ENCODE peak calls at places on chromosome 4, in eight cellular contexts. X is erythroblast; R is putamen; C is mucosa of descending colon; G is stimulated activated CD4-positive, alpha-beta T cell treated with anti-CD3 and anti-CD28 coated beads, Interleukin-15, amount 100 ng/mL, for 1 hour; S is HS-5; K is substantia nigra; D is pons. W is an unnamed sample.

GRCh38 chr4:12265554-12265953 is 836.9 kb upstream of the HS3ST1 start:
- DNase-seq in X (no peak), R (no peak), C (no peak), G (no peak), S (no peak), K (no peak), D (no peak), W (no peak)

GRCh38 chr4:26356067-26356466 is 35.3 kb downstream of the RBPJ start:
- DNase-seq in X (no peak), R (no peak), C (no peak), G (no peak), S (no peak), K (no peak), D (no peak), W (peak; percentile 32)

GRCh38 chr4:155678011-155678410 is 11.4 kb downstream of the GUCY1A1 start:
- DNase-seq in X (no peak), R (no peak), C (no peak), G (no peak), S (no peak), K (no peak), D (no peak), W (no peak)

GRCh38 chr4:105622269-105622668 is 69.8 kb downstream of the ARHGEF38 start:
- DNase-seq in X (no peak), R (no peak), C (no peak), G (no peak), S (no peak), K (no peak), D (no peak), W (no peak)

GRCh38 chr4:14143892-14144291 is 516.4 kb upstream of the BOD1L1 start:
- DNase-seq in X (no peak), R (no peak), C (no peak), G (no peak), S (no peak), K (no peak), D (no peak), W (peak; percentile 41)

GRCh38 chr4:182531555-182532162 is 288.5 kb downstream of the TENM3 start:
- DNase-seq in X (no peak), R (no peak), C (no peak), G (no peak), S (no peak), K (no peak), D (no peak), W (no peak)

GRCh38 chr4:147361726-147362125 is 119.2 kb upstream of the EDNRA start:
- DNase-seq in X (no peak), R (no peak), C (peak; percentile 80), G (no peak), S (peak; percentile 54), K (no peak), D (peak; percentile 11), W (no peak)

GRCh38 chr4:53196195-53196641 is 169.6 kb downstream of the SCFD2 start:
- DNase-seq in X (no peak), R (no peak), C (no peak), G (no peak), S (no peak), K (no peak), D (peak; percentile 51), W (no peak)

GRCh38 chr4:1043658-1044468 is 32.4 kb downstream of the FGFRL1 start:
- DNase-seq in X (no peak), R (peak; percentile 62), C (peak; percentile 61), G (no peak), S (peak; percentile 96), K (no peak), D (peak; percentile 91), W (peak; percentile 66)

GRCh38 chr4:151744614-151745013 is 16.2 kb downstream of the GATB start:
- DNase-seq in X (peak; percentile 23), R (no peak), C (no peak), G (no peak), S (peak; percentile 74), K (no peak), D (no peak), W (peak; percentile 18)

GRCh38 chr4:67896421-67897065 is 12.7 kb upstream of the TMPRSS11D start:
- DNase-seq in X (no peak), R (no peak), C (no peak), G (no peak), S (no peak), K (no peak), D (no peak), W (no peak)

GRCh38 chr4:4696521-4696920 is 154.7 kb upstream of the STX18 start:
- DNase-seq in X (no peak), R (no peak), C (no peak), G (no peak), S (no peak), K (no peak), D (no peak), W (no peak)

GRCh38 chr4:153432971-153433752 is 33.0 kb upstream of the TMEM131L start:
- DNase-seq in X (peak; percentile 83), R (no peak), C (peak; percentile 80), G (peak; percentile 24), S (peak; percentile 77), K (no peak), D (peak; percentile 67), W (peak; percentile 80)

GRCh38 chr4:164977243-164978164 is at the start of gene TRIM61:
- DNase-seq in X (peak; percentile 30), R (peak; percentile 66), C (peak; percentile 22), G (no peak), S (no peak), K (no peak), D (no peak), W (no peak)

W was measured in GM23338.